ENCODE peak calls at places on chromosomes 11 and 22, in seven cellular contexts. Z, D, X, A, W, G and J are unnamed samples.

GRCh38 chr11:2213384-2213842 is 41.8 kb upstream of the TH start:
- DNase-seq in Z (no peak), D (peak), X (peak), A (peak), W (peak), G (peak), J (no peak)

GRCh38 chr11:86176165-86176884 is 68.2 kb upstream of the EED start:
- DNase-seq in Z (no peak), D (no peak), X (no peak), A (no peak), W (no peak), G (no peak), J (no peak)

GRCh38 chr22:39954584-39955055 is 5.6 kb upstream of the TMA7B start:
- DNase-seq in Z (no peak), D (no peak), X (no peak), A (peak), W (no peak), G (no peak), J (no peak)

GRCh38 chr22:48070760-48071159 is 1308.3 kb downstream of the TBC1D22A start:
- DNase-seq in Z (no peak), D (no peak), X (peak), A (no peak), W (no peak), G (no peak), J (no peak)

GRCh38 chr11:27718346-27718852 is 18.1 kb upstream of the BDNF start:
- DNase-seq in Z (no peak), D (no peak), X (peak), A (peak), W (no peak), G (no peak), J (peak)

GRCh38 chr22:37892566-37893338 is 13.3 kb upstream of the MICALL1 start:
- DNase-seq in Z (no peak), D (peak), X (no peak), A (peak), W (no peak), G (peak), J (peak)

GRCh38 chr22:29315286-29316195 is at the start of gene RASL10A:
- DNase-seq in Z (no peak), D (no peak), X (peak), A (no peak), W (no peak), G (peak), J (no peak)

GRCh38 chr11:20031155-20032001 is 128.9 kb downstream of the DBX1 start:
- DNase-seq in Z (no peak), D (no peak), X (peak), A (no peak), W (no peak), G (no peak), J (peak)

GRCh38 chr22:40251106-40251505 is 73.4 kb downstream of the TNRC6B start:
- DNase-seq in Z (no peak), D (no peak), X (no peak), A (no peak), W (no peak), G (no peak), J (no peak)

GRCh38 chr11:119062779-119063178 is 4.8 kb upstream of the VPS11 start:
- DNase-seq in Z (no peak), D (no peak), X (no peak), A (peak), W (no peak), G (no peak), J (peak)

GRCh38 chr22:47203554-47203991 is 441.1 kb downstream of the TBC1D22A start:
- DNase-seq in Z (no peak), D (no peak), X (no peak), A (peak), W (no peak), G (no peak), J (no peak)

GRCh38 chr11:47589103-47589502 is 2.6 kb downstream of the FAM180B start:
- DNase-seq in Z (no peak), D (no peak), X (no peak), A (no peak), W (no peak), G (no peak), J (no peak)
- H3K4me3 ChIP-seq in Z (no peak), D (peak), X (no peak), A (peak), W (no peak), G (no peak), J (no peak)

GRCh38 chr22:50301581-50301991 is 5.9 kb downstream of the PLXNB2 start:
- DNase-seq in Z (no peak), D (no peak), X (no peak), A (no peak), W (no peak), G (no peak), J (peak)
- H3K27ac ChIP-seq in Z (no peak), D (peak), X (no peak), A (no peak), W (no peak), G (peak), J (peak)

GRCh38 chr11:131670876-131671275 is 300.5 kb downstream of the NTM start:
- DNase-seq in Z (no peak), D (no peak), X (no peak), A (no peak), W (no peak), G (no peak), J (no peak)
- H3K4me3 ChIP-seq in Z (no peak), D (no peak), X (no peak), A (no peak), W (no peak), G (no peak), J (no peak)

GRCh38 chr11:112307617-112308016 is 47.0 kb upstream of the PLET1 start:
- DNase-seq in Z (no peak), D (no peak), X (no peak), A (no peak), W (no peak), G (no peak), J (no peak)

GRCh38 chr11:112310867-112311266 is 50.2 kb upstream of the PLET1 start:
- DNase-seq in Z (no peak), D (no peak), X (no peak), A (no peak), W (no peak), G (no peak), J (no peak)

GRCh38 chr11:112308651-112309050 is 48.0 kb upstream of the PLET1 start:
- DNase-seq in Z (no peak), D (no peak), X (no peak), A (no peak), W (no peak), G (no peak), J (no peak)

GRCh38 chr11:112315057-112315720 is 54.5 kb upstream of the PLET1 start:
- DNase-seq in Z (no peak), D (no peak), X (no peak), A (no peak), W (no peak), G (no peak), J (no peak)

DNA sequence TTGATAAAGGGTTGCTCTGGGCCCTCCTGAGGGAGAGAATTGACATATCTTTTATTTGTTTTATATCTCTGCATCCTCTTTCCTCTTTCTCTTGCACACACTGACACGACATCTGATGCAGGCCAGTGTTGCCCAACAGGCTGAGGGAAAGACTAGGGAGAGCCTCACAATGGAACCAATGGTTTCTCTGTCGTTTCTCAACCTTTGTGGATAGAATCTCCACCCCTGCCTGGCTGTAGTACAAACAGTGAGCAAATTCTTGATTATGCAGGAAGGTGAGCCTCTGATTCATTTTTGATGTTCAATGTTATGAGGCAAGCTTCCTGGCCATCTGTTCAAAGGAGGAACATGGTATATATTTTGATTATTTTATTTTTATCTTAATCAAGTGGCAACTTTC is 49.8 kb upstream of the PLET1 start:
- DNase-seq in Z (no peak), D (no peak), X (no peak), A (no peak), W (peak), G (no peak), J (no peak)
- H3K27ac ChIP-seq in Z (no peak), D (no peak), X (no peak), A (no peak), W (peak), G (no peak), J (no peak)

GRCh38 chr22:17472886-17473285 is 90.4 kb upstream of the SLC25A18 start:
- DNase-seq in Z (no peak), D (no peak), X (peak), A (no peak), W (no peak), G (no peak), J (no peak)
- H3K4me3 ChIP-seq in Z (no peak), D (no peak), X (peak), A (no peak), W (no peak), G (no peak), J (no peak)

GRCh38 chr11:122439911-122440782 is 215.4 kb upstream of the UBASH3B start:
- DNase-seq in Z (no peak), D (peak), X (peak), A (peak), W (peak), G (no peak), J (peak)
- H3K27ac ChIP-seq in Z (peak), D (peak), X (no peak), A (peak), W (peak), G (peak), J (peak)

GRCh38 chr11:131372243-131372930 is 2.0 kb downstream of the NTM start:
- DNase-seq in Z (no peak), D (no peak), X (no peak), A (no peak), W (no peak), G (no peak), J (no peak)

GRCh38 chr11:131373326-131373725 is 2.9 kb downstream of the NTM start:
- DNase-seq in Z (no peak), D (no peak), X (peak), A (no peak), W (no peak), G (no peak), J (no peak)

GRCh38 chr11:131375421-131375820 is 5.0 kb downstream of the NTM start:
- DNase-seq in Z (no peak), D (no peak), X (no peak), A (no peak), W (no peak), G (no peak), J (no peak)

GRCh38 chr11:131371791-131372104 is 1.3 kb downstream of the NTM start:
- DNase-seq in Z (no peak), D (no peak), X (no peak), A (no peak), W (no peak), G (no peak), J (no peak)

GRCh38 chr11:131373756-131374155 is 3.3 kb downstream of the NTM start:
- DNase-seq in Z (no peak), D (no peak), X (no peak), A (no peak), W (no peak), G (no peak), J (no peak)
- H3K4me3 ChIP-seq in Z (no peak), D (no peak), X (no peak), A (no peak), W (no peak), G (no peak), J (no peak)